ENCODE peak calls at places on chromosomes 3 and 15, in four cellular contexts. One of them, this sample, is unnamed.

GRCh38 chr3:89889386-89889785 is 782.0 kb downstream of the EPHA3 start:
- DNase-seq in MM.1S: no peak
- DNase-seq in HepG2: no peak
- DNase-seq in IMR-90: no peak
- DNase-seq in this sample: no peak

GRCh38 chr15:22827125-22827524 is 11.3 kb upstream of the NIPA2 start:
- DNase-seq in IMR-90: no peak
- DNase-seq in HepG2: no peak
- DNase-seq in MM.1S: no peak
- DNase-seq in this sample: no peak

GRCh38 chr3:181056276-181056675 is 66.7 kb upstream of the DNAJC19 start:
- DNase-seq in IMR-90: no peak
- DNase-seq in HepG2: no peak
- DNase-seq in MM.1S: no peak
- DNase-seq in this sample: no peak

GRCh38 chr15:70054366-70054765 is 43.4 kb downstream of the TLE3 start:
- DNase-seq in HepG2: no peak
- DNase-seq in IMR-90: no peak
- DNase-seq in MM.1S: no peak
- DNase-seq in this sample: no peak

GRCh38 chr15:35141743-35142356 is 56.8 kb upstream of the NANOGP8 start:
- DNase-seq in HepG2: peak
- DNase-seq in IMR-90: peak
- DNase-seq in MM.1S: no peak
- DNase-seq in this sample: peak

GRCh38 chr3:10707089-10707983 is 108.7 kb upstream of the SLC6A11 start:
- DNase-seq in IMR-90: no peak
- DNase-seq in HepG2: no peak
- DNase-seq in MM.1S: no peak
- DNase-seq in this sample: no peak

GRCh38 chr15:20294651-20295237 is 246.9 kb downstream of the GOLGA6L6 start:
- DNase-seq in HepG2: no peak
- DNase-seq in MM.1S: no peak
- DNase-seq in IMR-90: no peak
- DNase-seq in this sample: no peak

GRCh38 chr3:59839283-59839682 is 789.5 kb upstream of the CFAP20DC start:
- DNase-seq in MM.1S: no peak
- DNase-seq in IMR-90: peak
- DNase-seq in HepG2: no peak
- DNase-seq in this sample: peak

GRCh38 chr3:150409125-150409526 is 1.0 kb downstream of the TSC22D2 start:
- DNase-seq in MM.1S: no peak
- DNase-seq in IMR-90: no peak
- DNase-seq in HepG2: no peak
- DNase-seq in this sample: no peak

GRCh38 chr15:88020806-88021205 is 235.7 kb downstream of the NTRK3 start:
- DNase-seq in HepG2: no peak
- DNase-seq in IMR-90: no peak
- DNase-seq in MM.1S: no peak
- DNase-seq in this sample: peak

GRCh38 chr15:92772061-92772460 is 116.5 kb upstream of the FAM174B start:
- DNase-seq in HepG2: no peak
- DNase-seq in IMR-90: no peak
- DNase-seq in MM.1S: no peak
- DNase-seq in this sample: no peak

GRCh38 chr3:37243811-37244748 is 69.7 kb upstream of the LRRFIP2 start:
- DNase-seq in MM.1S: peak
- DNase-seq in HepG2: peak
- DNase-seq in IMR-90: peak
- DNase-seq in this sample: peak

GRCh38 chr3:129602730-129603560 is 3.5 kb downstream of the PLXND1 start:
- DNase-seq in HepG2: peak
- DNase-seq in MM.1S: no peak
- DNase-seq in IMR-90: peak
- DNase-seq in this sample: peak

GRCh38 chr3:161031134-161031533 is 74.0 kb downstream of the B3GALNT1 start:
- DNase-seq in HepG2: no peak
- DNase-seq in MM.1S: no peak
- DNase-seq in IMR-90: no peak
- DNase-seq in this sample: no peak

GRCh38 chr3:129617381-129618185 is 11.1 kb upstream of the PLXND1 start:
- DNase-seq in MM.1S: no peak
- DNase-seq in HepG2: no peak
- DNase-seq in IMR-90: no peak
- DNase-seq in this sample: no peak

GRCh38 chr15:25740438-25741252 is 122.5 kb downstream of the ATP10A start:
- DNase-seq in HepG2: no peak
- DNase-seq in IMR-90: no peak
- DNase-seq in MM.1S: no peak
- DNase-seq in this sample: no peak

GRCh38 chr3:109339714-109340648 is 2.6 kb upstream of the DPPA4 start:
- DNase-seq in HepG2: no peak
- DNase-seq in MM.1S: no peak
- DNase-seq in IMR-90: no peak
- DNase-seq in this sample: no peak

GRCh38 chr3:150412599-150413069 is 4.5 kb downstream of the TSC22D2 start:
- DNase-seq in IMR-90: peak
- DNase-seq in HepG2: peak
- DNase-seq in MM.1S: peak
- DNase-seq in this sample: peak

GRCh38 chr3:43638594-43639447 is 17.0 kb upstream of the ANO10 start:
- DNase-seq in MM.1S: peak
- DNase-seq in IMR-90: peak
- DNase-seq in HepG2: no peak
- DNase-seq in this sample: peak

GRCh38 chr3:28013864-28014473 is 227.4 kb upstream of the CMC1 start:
- DNase-seq in MM.1S: no peak
- DNase-seq in HepG2: no peak
- DNase-seq in IMR-90: no peak
- DNase-seq in this sample: no peak

GRCh38 chr3:28022916-28023315 is 218.5 kb upstream of the CMC1 start:
- DNase-seq in IMR-90: no peak
- DNase-seq in HepG2: no peak
- DNase-seq in MM.1S: no peak
- DNase-seq in this sample: no peak

GRCh38 chr3:28019740-28020139 is 221.7 kb upstream of the CMC1 start:
- DNase-seq in HepG2: no peak
- DNase-seq in IMR-90: no peak
- DNase-seq in MM.1S: no peak
- DNase-seq in this sample: no peak

DNA sequence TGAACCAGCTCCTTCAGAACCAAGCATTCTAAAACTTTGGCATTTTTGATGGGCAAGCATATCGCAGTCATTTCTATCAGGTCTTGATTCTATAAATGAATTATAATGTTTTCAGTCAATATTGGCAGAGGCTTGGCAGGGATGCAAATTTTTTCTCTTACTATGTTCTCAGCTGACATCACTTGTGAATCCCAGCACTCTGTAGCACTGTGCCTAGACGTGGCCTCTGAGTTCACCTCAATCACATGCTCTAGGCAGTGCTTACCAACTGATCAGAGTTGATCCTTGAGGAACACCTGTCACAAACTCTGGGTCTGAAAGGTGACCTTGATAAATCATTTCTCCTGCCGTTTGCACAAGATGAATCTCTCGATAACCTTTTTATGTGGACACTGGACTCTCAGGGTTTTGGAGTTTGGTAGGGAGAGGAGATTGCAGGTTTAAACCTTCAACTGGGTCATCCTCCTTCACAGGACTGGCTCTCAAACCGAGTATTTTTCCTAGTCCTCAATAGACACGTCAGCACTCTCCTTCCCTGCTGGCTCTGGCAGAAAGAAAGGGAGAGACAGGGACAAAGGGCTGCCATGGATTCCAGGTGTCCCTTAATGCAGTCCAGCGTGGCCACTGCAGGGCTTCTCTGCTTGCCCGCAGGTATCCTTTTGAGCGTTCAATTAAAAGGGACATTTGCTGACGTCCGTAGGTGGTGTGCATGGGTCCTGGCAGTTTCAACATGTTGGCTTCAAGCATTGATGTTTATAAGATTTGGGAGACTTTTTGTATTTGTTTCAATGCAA is 222.3 kb upstream of the CMC1 start:
- DNase-seq in MM.1S: no peak
- DNase-seq in IMR-90: no peak
- DNase-seq in HepG2: no peak
- DNase-seq in this sample: no peak
- H3K9ac ChIP-seq in MM.1S: no peak
- H3K9ac ChIP-seq in IMR-90: no peak
- H3K9ac ChIP-seq in HepG2: no peak
- H3K9ac ChIP-seq in this sample: no peak

DNA sequence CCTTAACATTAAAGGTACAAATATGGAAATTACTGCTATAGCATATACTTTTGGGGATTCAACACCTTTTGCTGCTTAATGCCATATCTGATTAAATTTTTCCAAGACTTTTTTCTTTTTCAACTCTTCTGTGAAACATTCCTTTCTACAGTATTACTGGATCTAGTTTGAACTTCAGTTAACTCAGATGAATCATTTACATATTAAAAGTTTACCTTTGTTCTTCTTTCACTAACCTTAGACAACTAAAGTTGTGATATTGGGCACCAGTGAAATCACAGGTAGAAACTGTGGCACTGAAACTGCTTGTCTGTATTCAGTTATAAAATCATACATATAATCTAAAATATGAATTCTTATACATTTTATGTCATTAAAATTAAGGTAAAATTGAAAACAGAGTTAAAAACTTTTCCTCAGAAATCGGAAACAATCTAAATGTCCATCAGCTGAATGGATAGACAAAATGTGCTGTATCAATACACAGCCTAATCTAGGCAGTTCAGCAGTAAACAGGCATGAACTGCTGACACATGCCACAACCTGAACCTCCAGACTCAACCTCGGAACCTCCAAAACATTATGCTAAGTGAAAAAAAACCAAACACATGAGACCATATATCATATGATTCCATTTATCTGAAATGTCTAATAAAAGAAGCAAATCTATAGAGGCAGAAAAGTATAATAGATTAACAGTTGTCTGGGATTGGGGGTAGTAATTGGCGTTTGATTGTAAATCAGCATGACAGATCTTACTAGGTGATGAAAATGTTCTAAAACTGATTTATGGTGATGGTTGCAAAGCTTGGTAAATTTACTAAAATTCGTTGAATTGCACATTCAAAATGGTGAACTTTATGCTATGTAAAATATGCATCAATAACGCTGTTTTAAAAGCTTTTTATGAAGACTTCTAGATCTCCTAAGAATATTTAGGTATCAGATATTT is 50.0 kb downstream of the PPARG start:
- DNase-seq in HepG2: no peak
- DNase-seq in IMR-90: no peak
- DNase-seq in MM.1S: no peak
- DNase-seq in this sample: no peak
- H3K4me2 ChIP-seq in HepG2: no peak
- H3K4me2 ChIP-seq in IMR-90: no peak
- H3K4me2 ChIP-seq in MM.1S: no peak
- H3K4me2 ChIP-seq in this sample: no peak

GRCh38 chr3:188049890-188050530 is 103.9 kb upstream of the LPP start:
- DNase-seq in IMR-90: no peak
- DNase-seq in MM.1S: no peak
- DNase-seq in HepG2: no peak
- DNase-seq in this sample: no peak

GRCh38 chr3:188052966-188053340 is 101.0 kb upstream of the LPP start:
- DNase-seq in MM.1S: no peak
- DNase-seq in IMR-90: no peak
- DNase-seq in HepG2: peak
- DNase-seq in this sample: no peak

GRCh38 chr3:188051801-188052228 is 102.1 kb upstream of the LPP start:
- DNase-seq in IMR-90: no peak
- DNase-seq in MM.1S: no peak
- DNase-seq in HepG2: no peak
- DNase-seq in this sample: peak

GRCh38 chr3:188053710-188054379 is 100.1 kb upstream of the LPP start:
- DNase-seq in HepG2: no peak
- DNase-seq in MM.1S: no peak
- DNase-seq in IMR-90: no peak
- DNase-seq in this sample: no peak

DNA sequence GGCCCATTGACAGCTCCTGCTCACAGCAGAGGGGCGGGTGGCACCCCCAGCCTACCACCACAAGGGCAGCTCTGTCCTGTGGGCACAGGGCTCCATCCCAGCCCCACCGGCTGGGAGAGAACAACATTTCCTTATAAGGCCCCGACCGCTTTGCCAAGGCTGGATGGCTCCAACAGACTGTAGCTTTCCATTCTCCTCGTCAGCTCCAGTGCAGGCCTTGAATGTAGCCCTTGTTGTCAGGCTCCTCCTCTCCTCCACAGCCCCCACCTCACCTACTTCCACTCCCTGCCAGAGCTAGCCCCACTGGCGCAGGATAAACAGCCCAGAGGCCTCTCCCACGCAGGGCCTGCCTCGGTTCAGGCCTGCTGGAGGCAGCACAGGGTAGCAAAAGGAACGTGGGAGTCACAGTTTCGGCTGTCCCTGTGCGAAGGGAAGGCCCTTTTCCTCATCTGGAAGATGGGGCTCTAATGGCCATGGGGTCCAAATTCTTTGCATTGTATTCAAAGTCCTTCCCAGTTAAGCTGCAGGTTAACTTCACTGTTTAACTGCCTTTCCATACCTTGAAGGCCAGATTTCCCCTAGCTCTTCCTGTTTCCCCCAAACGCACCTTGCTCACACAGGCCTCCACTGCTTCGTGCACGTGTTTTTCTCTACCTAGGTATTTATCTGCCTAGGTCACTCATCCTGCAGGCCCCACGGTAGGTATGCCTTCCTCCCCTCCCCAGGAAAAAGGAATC is 101.6 kb upstream of the LPP start:
- DNase-seq in HepG2: peak
- DNase-seq in MM.1S: no peak
- DNase-seq in IMR-90: peak
- DNase-seq in this sample: peak
- H3K9ac ChIP-seq in HepG2: peak
- H3K9ac ChIP-seq in MM.1S: no peak
- H3K9ac ChIP-seq in IMR-90: no peak
- H3K9ac ChIP-seq in this sample: peak

GRCh38 chr3:14323401-14324223 is 78.8 kb upstream of the SLC6A6 start:
- DNase-seq in IMR-90: no peak
- DNase-seq in MM.1S: no peak
- DNase-seq in HepG2: no peak
- DNase-seq in this sample: no peak
- H3K4me2 ChIP-seq in IMR-90: no peak
- H3K4me2 ChIP-seq in MM.1S: no peak
- H3K4me2 ChIP-seq in HepG2: peak
- H3K4me2 ChIP-seq in this sample: no peak

GRCh38 chr3:171200052-171201029 is 173.8 kb upstream of the SLC2A2 start:
- DNase-seq in MM.1S: no peak
- DNase-seq in IMR-90: no peak
- DNase-seq in HepG2: no peak
- DNase-seq in this sample: peak
- H3K9ac ChIP-seq in MM.1S: no peak
- H3K9ac ChIP-seq in IMR-90: no peak
- H3K9ac ChIP-seq in HepG2: no peak
- H3K9ac ChIP-seq in this sample: no peak

GRCh38 chr3:66413151-66413751 is 87.6 kb downstream of the LRIG1 start:
- DNase-seq in HepG2: no peak
- DNase-seq in MM.1S: no peak
- DNase-seq in IMR-90: peak
- DNase-seq in this sample: peak
- H3K4me2 ChIP-seq in HepG2: no peak
- H3K4me2 ChIP-seq in MM.1S: no peak
- H3K4me2 ChIP-seq in IMR-90: peak
- H3K4me2 ChIP-seq in this sample: peak